ENCODE peak calls at places on chromosomes 11 and 22, in eight cellular contexts. N is fibroblast of lung, X is endothelial cell of umbilical vein, Y is neural progenitor cell, W is H9, I is hepatocyte, T is GM12878, U is astrocyte. K is an unnamed sample.

GRCh38 chr11:69489031-69489745 is 7.7 kb downstream of the LINC01488 start:
- DNase-seq in N (no peak), X (no peak), Y (no peak), W (no peak), I (no peak), T (no peak), U (no peak), K (no peak)

GRCh38 chr11:46278387-46279173 is 1.1 kb downstream of the CREB3L1 start:
- DNase-seq in N (peak; percentile 68), X (no peak), Y (peak; percentile 78), W (peak; percentile 75), I (peak; percentile 85), T (no peak), U (no peak), K (peak; percentile 86)

GRCh38 chr22:38656256-38657148 is at the start of the genes CBY1 and FAM227A:
- DNase-seq in N (peak; percentile 83), X (peak; percentile 87), Y (peak; percentile 98), W (peak; percentile 95), I (peak; percentile 93), T (peak; percentile 41), U (peak; percentile 77), K (peak; percentile 96)

GRCh38 chr11:135017296-135017695 is 605.3 kb upstream of the B3GAT1 start:
- DNase-seq in N (no peak), X (no peak), Y (no peak), W (no peak), I (no peak), T (no peak), U (no peak), K (no peak)

GRCh38 chr11:104694259-104695070 is 203.8 kb downstream of the CASP12 start:
- DNase-seq in N (peak; percentile 75), X (peak; percentile 82), Y (peak; percentile 1), W (no peak), I (peak; percentile 26), T (no peak), U (peak; percentile 99), K (peak; percentile 68)

GRCh38 chr11:13277719-13278619 is at the start of gene BMAL1:
- DNase-seq in N (peak; percentile 31), X (no peak), Y (peak; percentile 50), W (peak; percentile 37), I (peak; percentile 54), T (no peak), U (no peak), K (peak; percentile 67)

GRCh38 chr11:8090756-8091155 is 9.7 kb downstream of the TUB start:
- DNase-seq in N (peak; percentile 40), X (peak; percentile 41), Y (peak; percentile 91), W (peak; percentile 80), I (peak; percentile 71), T (no peak), U (no peak), K (peak; percentile 43)

GRCh38 chr11:12717851-12718291 is 43.6 kb downstream of the TEAD1 start:
- DNase-seq in N (no peak), X (no peak), Y (no peak), W (no peak), I (no peak), T (peak; percentile 74), U (peak; percentile 47), K (no peak)

GRCh38 chr22:49514211-49514610 is 313.5 kb downstream of the BRD1 start:
- DNase-seq in N (no peak), X (no peak), Y (no peak), W (peak; percentile 19), I (no peak), T (no peak), U (no peak), K (no peak)

GRCh38 chr22:44026066-44026629 is 2.0 kb downstream of the PARVB start:
- DNase-seq in N (no peak), X (peak; percentile 68), Y (no peak), W (no peak), I (no peak), T (no peak), U (no peak), K (peak; percentile 79)

GRCh38 chr11:131223198-131223975 is 147.0 kb upstream of the NTM start:
- DNase-seq in N (no peak), X (no peak), Y (no peak), W (no peak), I (no peak), T (peak; percentile 4), U (no peak), K (no peak)

GRCh38 chr22:36116127-36116526 is 44.4 kb downstream of the APOL3 start:
- DNase-seq in N (no peak), X (no peak), Y (no peak), W (no peak), I (no peak), T (no peak), U (no peak), K (no peak)

GRCh38 chr11:125457814-125458343 is 38.2 kb downstream of the FEZ1 start:
- DNase-seq in N (peak; percentile 76), X (peak; percentile 13), Y (no peak), W (no peak), I (peak; percentile 61), T (no peak), U (peak; percentile 84), K (peak; percentile 91)

GRCh38 chr11:32435511-32435946 is at the start of gene WT1:
- DNase-seq in N (no peak), X (no peak), Y (peak; percentile 87), W (peak; percentile 82), I (no peak), T (no peak), U (no peak), K (no peak)

GRCh38 chr22:40436460-40437431 is 66.4 kb downstream of the SGSM3 start:
- DNase-seq in N (peak; percentile 80), X (peak; percentile 70), Y (peak; percentile 68), W (no peak), I (peak; percentile 74), T (peak; percentile 88), U (peak; percentile 46), K (peak; percentile 73)

GRCh38 chr11:129323896-129324522 is 51.6 kb upstream of the BARX2 start:
- DNase-seq in N (peak; percentile 80), X (no peak), Y (no peak), W (no peak), I (peak; percentile 58), T (no peak), U (no peak), K (peak; percentile 61)

GRCh38 chr22:26432619-26433311 is 3.7 kb downstream of the ASPHD2 start:
- DNase-seq in N (no peak), X (no peak), Y (no peak), W (no peak), I (no peak), T (peak; percentile 71), U (no peak), K (no peak)

GRCh38 chr11:28671326-28671725 is 563.1 kb downstream of the METTL15 start:
- DNase-seq in N (no peak), X (no peak), Y (no peak), W (no peak), I (no peak), T (no peak), U (no peak), K (no peak)

GRCh38 chr11:28666632-28667031 is 558.4 kb downstream of the METTL15 start:
- DNase-seq in N (peak; percentile 10), X (no peak), Y (no peak), W (no peak), I (no peak), T (no peak), U (no peak), K (peak; percentile 45)
- H2AFZ ChIP-seq in N (no peak overlapping the region), X (no peak overlapping the region), Y (no peak overlapping the region), W (no peak overlapping the region), I (no peak overlapping the region), T (no peak overlapping the region), U (no peak overlapping the region), K (peak overlapping the region; percentile 76)

GRCh38 chr11:65386307-65387081 is at the start of gene FRMD8:
- DNase-seq in N (peak; percentile 73), X (peak; percentile 85), Y (peak; percentile 90), W (peak; percentile 70), I (peak; percentile 95), T (no peak), U (peak; percentile 41), K (peak; percentile 95)
- H3K79me2 ChIP-seq in N (peaks cover 36% of the 10 kb centered on the region), X (peaks cover 47% of the 10 kb centered on the region), Y (peaks cover 8% of the 10 kb centered on the region), W (no peaks in the 10 kb centered on the region), I (peaks cover 40% of the 10 kb centered on the region), T (peaks cover 51% of the 10 kb centered on the region), U (peaks cover 49% of the 10 kb centered on the region), K (peaks cover 67% of the 10 kb centered on the region)

GRCh38 chr22:37632174-37633081 is 7.0 kb upstream of the SH3BP1 start:
- DNase-seq in N (no peak), X (no peak), Y (no peak), W (no peak), I (no peak), T (no peak), U (no peak), K (no peak)
- H3K4me1 ChIP-seq in N (peaks cover 30% of the 10 kb centered on the region), X (peaks cover 19% of the 10 kb centered on the region), Y (peaks cover 17% of the 10 kb centered on the region), W (peaks cover 2% of the 10 kb centered on the region), I (peaks cover 63% of the 10 kb centered on the region), T (peaks cover 62% of the 10 kb centered on the region), U (peaks cover 40% of the 10 kb centered on the region), K (peaks cover 22% of the 10 kb centered on the region)

GRCh38 chr11:75563978-75564552 is 2.0 kb downstream of the SERPINH1 start:
- DNase-seq in N (peak; percentile 85), X (peak; percentile 85), Y (peak; percentile 91), W (peak; percentile 94), I (peak; percentile 90), T (no peak), U (peak; percentile 83), K (peak; percentile 97)

GRCh38 chr11:75565221-75565814 is 3.3 kb downstream of the SERPINH1 start:
- DNase-seq in N (peak; percentile 67), X (peak; percentile 73), Y (no peak), W (peak; percentile 51), I (peak; percentile 81), T (no peak), U (peak; percentile 60), K (peak; percentile 95)

GRCh38 chr11:75562048-75562835 is at the start of gene SERPINH1:
- DNase-seq in N (peak; percentile 92), X (peak; percentile 71), Y (peak; percentile 85), W (peak; percentile 90), I (peak; percentile 93), T (peak; percentile 58), U (peak; percentile 77), K (peak; percentile 96)

GRCh38 chr11:75562836-75563484 is 907 bp downstream of the SERPINH1 start:
- DNase-seq in N (no peak), X (peak; percentile 72), Y (peak; percentile 95), W (peak; percentile 95), I (peak; percentile 80), T (no peak), U (peak; percentile 62), K (peak; percentile 83)

GRCh38 chr11:75563501-75563977 is 1.5 kb downstream of the SERPINH1 start:
- DNase-seq in N (no peak), X (peak; percentile 24), Y (no peak), W (no peak), I (no peak), T (no peak), U (no peak), K (peak; percentile 37)
- H2AFZ ChIP-seq in N (no peak overlapping the region), X (no peak overlapping the region), Y (no peak overlapping the region), W (no peak overlapping the region), I (no peak overlapping the region), T (no peak overlapping the region), U (no peak overlapping the region), K (no peak overlapping the region)

K was measured in GM23248.